ENCODE peak calls at places on chromosomes 6 and 20, in four cellular contexts. P is neural crest cell, U is neuronal stem cell, Z is T47D. E is an unnamed sample.

GRCh38 chr20:52404676-52405075 is 213.1 kb upstream of the ZFP64 start:
- DNase-seq in P (no peak), U (no peak), Z (no peak), E (no peak)

GRCh38 chr6:106159531-106159940 is 73.4 kb downstream of the PRDM1 start:
- DNase-seq in U (no peak), Z (no peak), P (no peak), E (no peak)

GRCh38 chr6:113654396-113654795 is 202.7 kb upstream of the MARCKS start:
- DNase-seq in P (no peak), Z (no peak), U (no peak), E (no peak)

GRCh38 chr6:21587182-21587924 is 6.2 kb upstream of the SOX4 start:
- DNase-seq in Z (no peak), P (peak; percentile 58), U (no peak), E (no peak)

GRCh38 chr6:116136933-116137340 is 11.0 kb upstream of the COL10A1 start:
- DNase-seq in Z (no peak), U (no peak), P (no peak), E (no peak)

GRCh38 chr6:37551446-37551845 is 51.8 kb upstream of the CCDC167 start:
- DNase-seq in Z (no peak), U (no peak), P (no peak), E (no peak)

GRCh38 chr20:7760261-7761048 is 179.8 kb downstream of the HAO1 start:
- DNase-seq in U (no peak), P (no peak), Z (no peak), E (no peak)

GRCh38 chr6:86969573-86969972 is 32.2 kb downstream of the HTR1E start:
- DNase-seq in P (no peak), U (no peak), Z (no peak), E (no peak)

GRCh38 chr6:15280023-15280422 is 34.2 kb downstream of the JARID2 start:
- DNase-seq in Z (no peak), P (no peak), U (no peak), E (no peak)

GRCh38 chr6:19616022-19616421 is 221.1 kb upstream of the ID4 start:
- DNase-seq in P (no peak), U (no peak), Z (no peak), E (no peak)

GRCh38 chr6:11278207-11278559 is 45.7 kb upstream of the NEDD9 start:
- DNase-seq in U (no peak), Z (no peak), P (no peak), E (no peak)

GRCh38 chr20:61589055-61589385 is 337.0 kb downstream of the CDH4 start:
- DNase-seq in P (no peak), Z (no peak), U (no peak), E (no peak)

GRCh38 chr6:150987371-150987828 is 121.9 kb downstream of the MTHFD1L start:
- DNase-seq in U (no peak), P (no peak), Z (no peak), E (no peak)

GRCh38 chr6:7073810-7074525 is 33.8 kb upstream of the RREB1 start:
- DNase-seq in U (no peak), P (no peak), Z (no peak), E (no peak)

GRCh38 chr6:155448823-155449789 is 6.5 kb downstream of the NOX3 start:
- DNase-seq in U (no peak), Z (no peak), P (no peak), E (no peak)

GRCh38 chr6:4459032-4459431 is 317.2 kb upstream of the CDYL start:
- DNase-seq in U (no peak), Z (no peak), P (no peak), E (no peak)

GRCh38 chr6:27542485-27542884 is 69.6 kb upstream of the ZNF184 start:
- DNase-seq in P (no peak), Z (no peak), U (no peak), E (no peak)

GRCh38 chr6:33967966-33968724 is 164.3 kb upstream of the MLN start:
- DNase-seq in U (no peak), P (no peak), Z (peak; percentile 57), E (no peak)

GRCh38 chr6:13680448-13680968 is 31.1 kb downstream of the RANBP9 start:
- DNase-seq in P (no peak), U (no peak), Z (no peak), E (no peak)

GRCh38 chr6:119514355-119514754 is 164.8 kb upstream of the MAN1A1 start:
- DNase-seq in Z (no peak), P (no peak), U (no peak), E (no peak)

GRCh38 chr6:96716221-96716620 is 121.1 kb downstream of the GPR63 start:
- DNase-seq in U (no peak), P (no peak), Z (no peak), E (peak; percentile 35)

GRCh38 chr6:97215157-97215769 is 67.8 kb downstream of the MMS22L start:
- DNase-seq in P (peak; percentile 33), Z (no peak), U (peak; percentile 49), E (no peak)

GRCh38 chr20:3094848-3095629 is 10.5 kb upstream of the AVP start:
- DNase-seq in Z (no peak), U (no peak), P (no peak), E (no peak)

GRCh38 chr6:159808647-159809046 is 8.6 kb downstream of the PNLDC1 start:
- DNase-seq in P (no peak), U (no peak), Z (no peak), E (no peak)

GRCh38 chr6:18439581-18439980 is 52.4 kb downstream of the RNF144B start:
- DNase-seq in P (no peak), U (no peak), Z (no peak), E (no peak)

GRCh38 chr20:16975682-16976081 is 227.5 kb downstream of the OTOR start:
- DNase-seq in Z (no peak), P (no peak), U (no peak), E (no peak)